ENCODE peak calls at places on chromosomes 5 and 9, in six cellular contexts. D is prostate gland, L is mucosa of descending colon, M is activated B cell treated with CpG ODN at 0.5 μM for 24 hours, I is nephron progenitor cell, F is body of pancreas. H is an unnamed sample.

GRCh38 chr5:80399553-80400239 is 8.2 kb upstream of the ZFYVE16 start:
- DNase-seq in D (no peak), L (no peak), M (no peak), I (no peak), F (peak), H (no peak)

GRCh38 chr5:130571076-130571475 is 594.0 kb downstream of the HINT1 start:
- DNase-seq in D (no peak), L (no peak), M (no peak), I (no peak), F (no peak), H (no peak)

GRCh38 chr5:135240781-135241360 is 158.2 kb downstream of the MACROH2A1 start:
- DNase-seq in D (no peak), L (no peak), M (no peak), I (no peak), F (no peak), H (peak)

GRCh38 chr5:13553896-13554295 is 390.6 kb downstream of the DNAH5 start:
- DNase-seq in D (no peak), L (no peak), M (no peak), I (peak), F (no peak), H (peak)

GRCh38 chr9:105157178-105157583 is 87.3 kb upstream of the SLC44A1 start:
- DNase-seq in D (peak), L (peak), M (no peak), I (peak), F (peak), H (no peak)

GRCh38 chr5:177403194-177403825 is 2.8 kb upstream of the PFN3 start:
- DNase-seq in D (no peak), L (peak), M (peak), I (peak), F (no peak), H (no peak)

GRCh38 chr9:68427216-68427994 is 71.0 kb downstream of the PGM5 start:
- DNase-seq in D (no peak), L (no peak), M (no peak), I (no peak), F (no peak), H (no peak)

GRCh38 chr5:133474851-133475590 is 137.3 kb downstream of the FSTL4 start:
- DNase-seq in D (no peak), L (no peak), M (no peak), I (peak), F (no peak), H (no peak)

GRCh38 chr9:110115341-110115820 is 92.6 kb downstream of the C9orf152 start:
- DNase-seq in D (no peak), L (no peak), M (no peak), I (no peak), F (no peak), H (no peak)

GRCh38 chr5:6291961-6292360 is 86.4 kb downstream of the MED10 start:
- DNase-seq in D (no peak), L (no peak), M (no peak), I (no peak), F (no peak), H (no peak)

GRCh38 chr5:87836696-87837095 is 424.0 kb upstream of the CCNH start:
- DNase-seq in D (no peak), L (no peak), M (no peak), I (no peak), F (no peak), H (no peak)

GRCh38 chr5:176425138-176425537 is 8.8 kb upstream of the CLTB start:
- DNase-seq in D (no peak), L (no peak), M (no peak), I (no peak), F (no peak), H (no peak)

GRCh38 chr9:106420511-106420944 is 442.4 kb upstream of the ZNF462 start:
- DNase-seq in D (no peak), L (no peak), M (no peak), I (no peak), F (no peak), H (no peak)

GRCh38 chr5:137802282-137803210 is 48.4 kb upstream of the HNRNPA0 start:
- DNase-seq in D (no peak), L (no peak), M (no peak), I (no peak), F (peak), H (no peak)

GRCh38 chr9:137077010-137077747 is at the start of gene UAP1L1:
- DNase-seq in D (peak), L (peak), M (peak), I (peak), F (peak), H (no peak)

GRCh38 chr5:177332031-177332895 is 19.2 kb downstream of the LMAN2 start:
- DNase-seq in D (no peak), L (peak), M (no peak), I (no peak), F (no peak), H (no peak)

GRCh38 chr5:150507283-150508020 is 479 bp upstream of the NDST1 start:
- DNase-seq in D (peak), L (peak), M (no peak), I (no peak), F (no peak), H (no peak)

GRCh38 chr5:150506571-150507282 is 1.2 kb upstream of the NDST1 start:
- DNase-seq in D (peak), L (peak), M (no peak), I (no peak), F (no peak), H (no peak)

GRCh38 chr5:150503977-150504620 is 3.8 kb upstream of the NDST1 start:
- DNase-seq in D (peak), L (peak), M (no peak), I (no peak), F (peak), H (no peak)

GRCh38 chr5:150505041-150505511 is 2.9 kb upstream of the NDST1 start:
- DNase-seq in D (no peak), L (peak), M (no peak), I (no peak), F (no peak), H (no peak)

GRCh38 chr5:150505816-150506215 is 2.1 kb upstream of the NDST1 start:
- DNase-seq in D (no peak), L (no peak), M (no peak), I (no peak), F (no peak), H (no peak)
- TF ChIP-seq CTCF in D (no peak), L (no peak), M (no peak), I (no peak), F (no peak), H (no peak)

DNA sequence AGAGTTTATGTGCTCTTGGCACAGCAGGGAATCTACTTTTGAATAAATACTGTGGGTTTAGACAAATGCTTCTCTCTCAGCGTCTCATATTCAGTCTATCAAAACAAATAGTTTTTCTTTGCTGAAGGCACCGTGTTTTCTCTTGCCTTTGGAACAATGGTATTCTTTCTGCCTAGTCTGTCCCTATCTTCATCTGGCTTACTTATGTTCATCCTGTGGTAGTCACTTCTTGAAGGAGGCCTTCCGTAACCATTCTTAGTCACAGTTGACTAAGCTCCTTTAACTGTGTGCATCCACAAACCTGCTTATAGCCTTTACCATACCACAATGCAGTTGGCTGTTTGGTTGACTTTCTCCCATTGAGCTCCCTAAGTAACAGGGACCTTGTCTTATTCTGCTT is 45.9 kb downstream of the LARP1 start:
- DNase-seq in D (no peak), L (no peak), M (no peak), I (no peak), F (no peak), H (no peak)
- TF ChIP-seq CTCF in D (no peak), L (no peak), M (no peak), I (no peak), F (no peak), H (no peak)

GRCh38 chr9:36914212-36914577 is 119.9 kb downstream of the PAX5 start:
- DNase-seq in D (no peak), L (no peak), M (no peak), I (no peak), F (no peak), H (no peak)
- TF ChIP-seq CTCF in D (no peak), L (no peak), M (no peak), I (peak), F (no peak), H (no peak)

DNA sequence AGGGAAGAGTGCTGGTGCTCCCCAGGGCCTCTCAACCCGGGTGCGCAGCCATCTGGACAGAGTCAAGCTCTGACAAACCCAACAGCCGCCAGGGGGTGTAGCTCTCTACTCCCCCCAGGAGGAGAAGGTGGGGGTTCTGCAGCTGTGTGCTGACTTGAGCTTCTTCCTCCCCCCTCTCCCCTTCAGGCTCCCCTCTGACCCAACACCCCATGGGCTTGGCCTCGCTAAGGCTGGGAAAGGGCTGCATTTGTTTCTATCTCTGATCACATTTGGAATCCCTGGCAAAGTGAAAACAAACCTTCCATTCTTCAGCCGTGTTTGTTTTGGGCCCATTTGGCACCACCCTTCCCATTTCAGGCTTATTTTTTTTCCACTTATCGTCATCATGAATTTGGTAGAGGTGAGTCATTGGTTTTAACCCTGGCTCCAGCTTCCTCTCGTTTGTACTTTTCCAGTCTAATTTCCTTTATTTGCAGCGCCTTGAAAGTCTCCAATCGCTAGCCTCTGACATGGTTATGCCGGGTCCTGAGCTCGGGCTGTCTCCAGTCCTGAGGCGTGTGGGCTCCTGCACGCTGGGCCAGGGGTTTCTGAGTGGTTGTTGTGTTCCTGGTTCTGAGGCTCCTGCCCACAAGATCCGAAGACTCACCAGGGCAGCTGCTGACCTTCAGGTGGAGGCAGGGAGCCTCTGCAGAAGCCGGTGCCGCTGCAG is 36.1 kb downstream of the DAP start:
- DNase-seq in D (peak), L (peak), M (no peak), I (no peak), F (peak), H (no peak)
- TF ChIP-seq CTCF in D (peak), L (no peak), M (no peak), I (no peak), F (peak), H (no peak)

GRCh38 chr5:173677125-173677672 is 60.7 kb upstream of the BOD1 start:
- DNase-seq in D (no peak), L (no peak), M (no peak), I (no peak), F (no peak), H (no peak)

GRCh38 chr5:173676375-173676774 is 59.9 kb upstream of the BOD1 start:
- DNase-seq in D (no peak), L (no peak), M (no peak), I (no peak), F (no peak), H (no peak)

GRCh38 chr5:173682313-173682712 is 65.9 kb upstream of the BOD1 start:
- DNase-seq in D (no peak), L (no peak), M (no peak), I (no peak), F (no peak), H (no peak)

GRCh38 chr5:173679909-173680626 is 63.6 kb upstream of the BOD1 start:
- DNase-seq in D (no peak), L (no peak), M (no peak), I (no peak), F (peak), H (no peak)

GRCh38 chr5:173680660-173681242 is 64.3 kb upstream of the BOD1 start:
- DNase-seq in D (no peak), L (no peak), M (no peak), I (no peak), F (peak), H (no peak)
- TF ChIP-seq CTCF in D (no peak), L (no peak), M (no peak), I (no peak), F (no peak), H (no peak)

GRCh38 chr9:2872307-2872940 is 28.5 kb upstream of the PUM3 start:
- DNase-seq in D (no peak), L (no peak), M (no peak), I (peak), F (peak), H (no peak)
- TF ChIP-seq CTCF in D (no peak), L (no peak), M (no peak), I (peak), F (peak), H (peak)

GRCh38 chr9:98709968-98710965 is 1.5 kb upstream of the GABBR2 start:
- DNase-seq in D (no peak), L (no peak), M (no peak), I (peak), F (peak), H (no peak)

GRCh38 chr9:98706651-98707103 is 2.1 kb downstream of the GABBR2 start:
- DNase-seq in D (no peak), L (no peak), M (no peak), I (no peak), F (no peak), H (no peak)

GRCh38 chr9:98708933-98709911 is at the start of gene GABBR2:
- DNase-seq in D (no peak), L (no peak), M (no peak), I (peak), F (no peak), H (no peak)

GRCh38 chr9:98708103-98708932 is 417 bp downstream of the GABBR2 start:
- DNase-seq in D (no peak), L (no peak), M (no peak), I (no peak), F (no peak), H (no peak)

DNA sequence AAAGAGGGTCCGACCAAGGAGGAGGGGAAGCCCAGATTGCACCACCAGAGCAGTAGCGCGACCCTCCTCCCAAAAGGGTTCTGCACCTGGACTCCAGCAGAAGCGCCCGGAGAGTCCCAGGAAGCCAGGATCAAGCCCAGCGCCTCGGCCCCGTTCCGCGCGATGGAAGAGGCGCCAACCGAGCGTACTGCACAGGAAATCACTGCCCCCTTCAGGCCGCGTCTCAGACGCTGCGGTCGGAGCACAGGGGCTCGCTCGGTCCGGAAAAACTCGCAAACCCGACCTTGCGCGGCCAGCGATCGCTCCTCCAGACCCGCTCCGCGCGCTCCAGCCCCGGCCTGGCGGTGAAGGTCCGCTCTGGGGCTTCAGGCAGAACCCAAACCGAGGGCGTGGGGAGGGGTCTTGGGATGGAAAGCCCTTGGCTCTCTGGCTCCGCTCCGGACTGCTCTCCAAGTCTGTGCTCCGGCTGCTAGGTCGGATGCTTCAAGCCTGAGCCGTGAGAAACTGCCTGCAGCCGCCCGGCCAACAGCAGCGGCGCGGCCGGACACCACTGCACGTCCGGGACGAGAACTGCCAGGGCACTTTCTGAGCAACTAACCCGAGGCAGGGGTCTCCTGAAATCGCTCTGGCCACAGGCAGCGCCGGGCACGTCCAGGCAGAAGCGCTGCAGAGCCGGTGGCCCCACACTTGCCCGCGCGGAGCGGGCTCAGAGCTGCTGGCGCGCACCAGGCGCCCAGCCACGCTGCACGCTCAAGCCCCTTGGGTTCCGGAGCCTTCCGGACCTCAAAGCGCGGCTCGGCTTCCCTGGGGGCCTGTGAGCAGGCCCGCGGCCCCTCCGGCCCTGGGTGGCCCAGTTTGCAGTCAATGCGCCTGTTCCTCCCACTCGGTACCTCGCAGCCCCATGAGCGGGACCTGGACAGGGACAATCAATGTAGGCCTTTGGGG is 1.3 kb downstream of the GABBR2 start:
- DNase-seq in D (peak), L (peak), M (no peak), I (peak), F (peak), H (peak)
- TF ChIP-seq CTCF in D (peak), L (no peak), M (no peak), I (peak), F (peak), H (peak)

H was measured in type B pancreatic cell.